ENCODE peak calls at places on chromosomes 1 and 21, in eight cellular contexts. H, Y, L, C, T, P, N and A are unnamed samples.

GRCh38 chr1:160371346-160371631 is 4.4 kb downstream of the NHLH1 start:
- DNase-seq in H (no peak), Y (no peak), L (no peak), C (no peak), T (no peak), P (no peak), N (no peak), A (no peak)

GRCh38 chr1:41866285-41866684 is 52.4 kb downstream of the HIVEP3 start:
- DNase-seq in H (no peak), Y (peak; percentile 40), L (no peak), C (no peak), T (no peak), P (no peak), N (no peak), A (no peak)

GRCh38 chr1:45359882-45360513 is 19.8 kb upstream of the MUTYH start:
- DNase-seq in H (peak; percentile 41), Y (peak; percentile 67), L (peak; percentile 51), C (no peak), T (peak; percentile 16), P (peak; percentile 79), N (peak; percentile 75), A (peak; percentile 77)

GRCh38 chr1:38872401-38873026 is 634 bp downstream of the MYCBP start:
- DNase-seq in H (no peak), Y (no peak), L (peak; percentile 25), C (peak; percentile 29), T (no peak), P (peak; percentile 13), N (peak; percentile 17), A (no peak)

GRCh38 chr1:41045740-41046139 is 24.2 kb upstream of the SLFNL1 start:
- DNase-seq in H (no peak), Y (no peak), L (peak; percentile 83), C (no peak), T (no peak), P (no peak), N (peak; percentile 89), A (peak; percentile 87)

GRCh38 chr21:29613021-29613420 is 314.3 kb downstream of the BACH1 start:
- DNase-seq in H (no peak), Y (no peak), L (peak; percentile 57), C (no peak), T (no peak), P (no peak), N (no peak), A (no peak)

GRCh38 chr21:46297311-46298082 is 11.4 kb downstream of the YBEY start:
- DNase-seq in H (no peak), Y (peak; percentile 43), L (peak; percentile 33), C (no peak), T (no peak), P (peak; percentile 8), N (no peak), A (no peak)

GRCh38 chr21:41931041-41931451 is 22.8 kb downstream of the C2CD2 start:
- DNase-seq in H (no peak), Y (no peak), L (peak; percentile 23), C (no peak), T (no peak), P (no peak), N (no peak), A (no peak)

GRCh38 chr1:82121421-82121820 is 320.7 kb downstream of the ADGRL2 start:
- DNase-seq in H (no peak), Y (no peak), L (no peak), C (no peak), T (no peak), P (no peak), N (no peak), A (no peak)

GRCh38 chr1:86068126-86068805 is 88.3 kb downstream of the COL24A1 start:
- DNase-seq in H (no peak), Y (no peak), L (peak; percentile 60), C (no peak), T (no peak), P (no peak), N (no peak), A (no peak)